ENCODE peak calls at places on chromosome 4, in ten cellular contexts. R is esophagus squamous epithelium, P is cardiac muscle cell, X is right lobe of liver, G is GM23338, I is pancreas, C is left ventricle myocardium inferior, B is astrocyte, Q is tibial nerve, Y is suprapubic skin. T is an unnamed sample.

GRCh38 chr4:138259801-138260200 is 17.7 kb upstream of the SLC7A11 start:
- DNase-seq in R (no peak), P (no peak), X (no peak), G (no peak), I (no peak), C (no peak), B (peak; percentile 80), Q (no peak), Y (no peak), T (no peak)

GRCh38 chr4:52932586-52933482 is 70.7 kb downstream of the RASL11B start:
- DNase-seq in R (no peak), P (no peak), X (no peak), G (no peak), I (no peak), C (no peak), B (peak; percentile 39), Q (no peak), Y (no peak), T (no peak)

GRCh38 chr4:168769416-168769815 is 240.6 kb downstream of the CBR4 start:
- DNase-seq in R (no peak), P (no peak), X (no peak), G (no peak), I (no peak), C (no peak), B (peak; percentile 94), Q (no peak), Y (no peak), T (no peak)

GRCh38 chr4:138404801-138405200 is 162.7 kb upstream of the SLC7A11 start:
- DNase-seq in R (no peak), P (no peak), X (no peak), G (no peak), I (no peak), C (no peak), B (no peak), Q (no peak), Y (no peak), T (no peak)

GRCh38 chr4:139740531-139741041 is 75.0 kb downstream of the MGST2 start:
- DNase-seq in R (peak; percentile 12), P (no peak), X (peak; percentile 77), G (no peak), I (no peak), C (peak; percentile 60), B (peak; percentile 93), Q (peak; percentile 75), Y (no peak), T (no peak)

GRCh38 chr4:105944535-105944934 is 49.3 kb downstream of the NPNT start:
- DNase-seq in R (no peak), P (no peak), X (no peak), G (no peak), I (no peak), C (no peak), B (peak; percentile 84), Q (no peak), Y (no peak), T (no peak)

GRCh38 chr4:172900880-172901279 is 267.7 kb upstream of the GALNT7 start:
- DNase-seq in R (no peak), P (no peak), X (no peak), G (no peak), I (no peak), C (no peak), B (no peak), Q (no peak), Y (no peak), T (no peak)

GRCh38 chr4:113293043-113293560 is 243.6 kb downstream of the ANK2 start:
- DNase-seq in R (no peak), P (no peak), X (no peak), G (peak; percentile 37), I (no peak), C (no peak), B (peak; percentile 62), Q (no peak), Y (no peak), T (no peak)

GRCh38 chr4:37673523-37674192 is 12.5 kb downstream of the RELL1 start:
- DNase-seq in R (no peak), P (no peak), X (no peak), G (no peak), I (no peak), C (no peak), B (no peak), Q (no peak), Y (no peak), T (no peak)

GRCh38 chr4:110636677-110637407 is 14.0 kb upstream of the PITX2 start:
- DNase-seq in R (no peak), P (peak; percentile 55), X (no peak), G (peak; percentile 83), I (no peak), C (no peak), B (peak; percentile 26), Q (no peak), Y (no peak), T (no peak)
- H3K4me3 ChIP-seq in R (peak overlapping the region; percentile 40), P (peak overlapping the region; percentile 17), X (no peak overlapping the region), G (peak overlapping the region; percentile 96), I (no peak overlapping the region), C (peak overlapping the region; percentile 54), B (peak overlapping the region; percentile 40), Q (peak overlapping the region; percentile 7), Y (peak overlapping the region; percentile 41), T (peak overlapping the region; percentile 43)

DNA sequence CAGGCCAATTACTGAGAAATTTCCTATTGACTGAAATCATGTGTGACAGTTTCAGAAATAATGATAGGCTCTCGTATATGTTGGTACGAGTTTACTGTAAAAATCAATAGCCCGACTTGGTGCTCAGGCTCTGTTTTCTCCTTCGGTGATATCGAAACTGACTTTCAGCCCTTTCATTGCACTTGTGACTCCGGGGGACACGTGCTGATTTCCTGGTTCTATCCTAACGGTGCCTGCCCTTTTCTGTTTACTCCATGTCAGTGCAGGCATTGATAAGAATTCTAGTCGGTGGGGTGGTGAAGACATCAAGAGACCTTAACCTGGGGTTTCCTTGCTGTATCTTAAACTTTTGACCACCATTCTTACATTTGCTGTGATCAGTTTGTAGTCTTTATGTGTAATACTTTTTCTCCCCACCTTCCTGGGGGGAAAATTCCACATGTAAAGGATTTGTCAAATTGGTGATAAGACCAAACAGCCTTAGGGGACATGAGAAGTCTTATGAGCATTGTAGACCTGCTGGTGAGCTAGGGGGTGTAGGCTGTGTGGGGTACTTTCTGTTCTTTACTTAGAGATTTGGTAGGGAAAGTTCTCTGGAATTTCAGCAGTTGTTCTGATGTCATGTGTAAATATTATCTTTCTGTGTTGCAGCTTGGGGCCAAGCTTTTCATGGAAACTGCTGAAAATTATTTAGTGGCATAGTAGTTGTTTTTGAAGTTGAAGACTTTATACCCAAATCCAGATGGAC is 52.7 kb downstream of the TMEM131L start:
- DNase-seq in R (no peak), P (no peak), X (peak; percentile 72), G (no peak), I (no peak), C (no peak), B (no peak), Q (no peak), Y (no peak), T (no peak)
- H3K4me1 ChIP-seq in R (peaks cover 69% of the 10 kb centered on the region), P (no peaks in the 10 kb centered on the region), X (no peaks in the 10 kb centered on the region), G (peaks cover 45% of the 10 kb centered on the region), I (peaks cover 57% of the 10 kb centered on the region), C (peaks cover 62% of the 10 kb centered on the region), B (peaks cover 11% of the 10 kb centered on the region), Q (peaks cover 40% of the 10 kb centered on the region), Y (peaks cover 18% of the 10 kb centered on the region), T (peaks cover 2% of the 10 kb centered on the region)

GRCh38 chr4:42172921-42173320 is 20.5 kb upstream of the BEND4 start:
- DNase-seq in R (no peak), P (no peak), X (no peak), G (peak; percentile 12), I (no peak), C (no peak), B (no peak), Q (no peak), Y (no peak), T (no peak)

GRCh38 chr4:42172391-42172790 is 19.9 kb upstream of the BEND4 start:
- DNase-seq in R (no peak), P (no peak), X (no peak), G (no peak), I (no peak), C (no peak), B (no peak), Q (no peak), Y (no peak), T (no peak)

DNA sequence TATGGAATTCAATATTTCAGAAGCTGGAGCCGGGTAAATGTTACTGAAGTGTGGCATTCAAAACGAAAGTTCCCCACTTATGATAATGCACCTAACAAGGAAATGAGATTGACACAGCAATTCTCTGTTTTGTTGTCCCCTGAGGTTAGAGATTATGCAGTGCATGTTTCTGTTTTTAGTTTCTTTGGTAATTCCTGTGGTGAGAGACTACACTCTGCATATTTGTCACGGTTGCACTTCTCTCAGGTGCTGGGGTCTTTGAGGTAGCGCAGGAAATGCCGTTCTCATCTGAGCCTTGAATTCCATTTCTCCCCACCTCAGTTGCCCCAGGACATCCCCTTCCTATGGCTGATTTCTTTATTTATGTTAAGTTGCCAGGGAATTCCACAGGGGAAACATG is 15.3 kb upstream of the BEND4 start:
- DNase-seq in R (no peak), P (no peak), X (no peak), G (no peak), I (no peak), C (no peak), B (no peak), Q (no peak), Y (no peak), T (no peak)
- H3K27ac ChIP-seq in R (no peak overlapping the region), P (no peak overlapping the region), X (no peak overlapping the region), G (no peak overlapping the region), I (no peak overlapping the region), C (no peak overlapping the region), B (no peak overlapping the region), Q (no peak overlapping the region), Y (no peak overlapping the region), T (no peak overlapping the region)

GRCh38 chr4:54662123-54662522 is 4.4 kb downstream of the KIT start:
- DNase-seq in R (no peak), P (no peak), X (no peak), G (no peak), I (no peak), C (no peak), B (no peak), Q (no peak), Y (no peak), T (no peak)

GRCh38 chr4:54660591-54660990 is 2.8 kb downstream of the KIT start:
- DNase-seq in R (no peak), P (no peak), X (no peak), G (no peak), I (no peak), C (no peak), B (no peak), Q (no peak), Y (no peak), T (no peak)

GRCh38 chr4:54661686-54662085 is 3.9 kb downstream of the KIT start:
- DNase-seq in R (no peak), P (no peak), X (no peak), G (no peak), I (no peak), C (no peak), B (peak; percentile 58), Q (no peak), Y (no peak), T (no peak)

GRCh38 chr4:54660145-54660535 is 2.4 kb downstream of the KIT start:
- DNase-seq in R (no peak), P (no peak), X (no peak), G (no peak), I (no peak), C (no peak), B (no peak), Q (no peak), Y (no peak), T (no peak)

GRCh38 chr4:54661156-54661555 is 3.4 kb downstream of the KIT start:
- DNase-seq in R (no peak), P (no peak), X (no peak), G (no peak), I (no peak), C (no peak), B (peak; percentile 22), Q (no peak), Y (no peak), T (no peak)
- H3K4me3 ChIP-seq in R (no peak overlapping the region), P (no peak overlapping the region), X (no peak overlapping the region), G (no peak overlapping the region), I (no peak overlapping the region), C (no peak overlapping the region), B (no peak overlapping the region), Q (no peak overlapping the region), Y (peak overlapping the region; percentile 54), T (no peak overlapping the region)

GRCh38 chr4:82367438-82368097 is 6.2 kb downstream of the HNRNPD start:
- DNase-seq in R (no peak), P (no peak), X (no peak), G (no peak), I (no peak), C (no peak), B (peak; percentile 9), Q (no peak), Y (no peak), T (no peak)
- H3K4me1 ChIP-seq in R (peaks cover 98% of the 10 kb centered on the region), P (peaks cover 56% of the 10 kb centered on the region), X (no peaks in the 10 kb centered on the region), G (peaks cover 38% of the 10 kb centered on the region), I (peaks cover 48% of the 10 kb centered on the region), C (peaks cover 100% of the 10 kb centered on the region), B (peaks cover 11% of the 10 kb centered on the region), Q (peaks cover 99% of the 10 kb centered on the region), Y (peaks cover 88% of the 10 kb centered on the region), T (no peaks in the 10 kb centered on the region)